ENCODE peak calls at places on chromosomes 6 and 20, in ten cellular contexts. O is fibroblast of mammary gland, N is astrocyte of the spinal cord, S is GM12891, W is foreskin fibroblast, A is aorta, Q is amygdala, Z is epithelial cell of prostate, R is substantia nigra, T is heart left ventricle. E is an unnamed sample.

GRCh38 chr20:14489544-14489943 is 152.1 kb upstream of the FLRT3 start:
- DNase-seq in O (no peak), N (no peak), S (no peak), W (no peak), A (no peak), Q (no peak), Z (no peak), R (no peak), T (no peak), E (no peak)

GRCh38 chr6:47633141-47633540 is 65.2 kb upstream of the ADGRF4 start:
- DNase-seq in O (peak), N (no peak), S (no peak), W (peak), A (no peak), Q (no peak), Z (no peak), R (no peak), T (no peak), E (no peak)

GRCh38 chr6:104973404-104973803 is 16.5 kb downstream of the LIN28B start:
- DNase-seq in O (no peak), N (no peak), S (no peak), W (no peak), A (no peak), Q (no peak), Z (no peak), R (no peak), T (no peak), E (no peak)

GRCh38 chr6:168407842-168408241 is 33.1 kb upstream of the SMOC2 start:
- DNase-seq in O (no peak), N (no peak), S (no peak), W (no peak), A (no peak), Q (no peak), Z (no peak), R (no peak), T (no peak), E (no peak)

GRCh38 chr6:79077680-79078056 is 386 bp downstream of the PHIP start:
- DNase-seq in O (no peak), N (no peak), S (peak), W (no peak), A (no peak), Q (no peak), Z (no peak), R (no peak), T (no peak), E (no peak)

GRCh38 chr20:45181639-45182038 is 6.9 kb downstream of the PI3 start:
- DNase-seq in O (peak), N (peak), S (no peak), W (peak), A (no peak), Q (no peak), Z (no peak), R (no peak), T (no peak), E (no peak)

GRCh38 chr6:167921831-167922230 is 75.6 kb upstream of the KIF25 start:
- DNase-seq in O (no peak), N (no peak), S (no peak), W (no peak), A (no peak), Q (no peak), Z (no peak), R (no peak), T (no peak), E (no peak)

GRCh38 chr6:87705070-87705691 is 3.1 kb upstream of the AKIRIN2 start:
- DNase-seq in O (no peak), N (peak), S (no peak), W (no peak), A (no peak), Q (no peak), Z (no peak), R (no peak), T (no peak), E (no peak)

GRCh38 chr6:16805190-16805860 is 44.1 kb upstream of the ATXN1 start:
- DNase-seq in O (peak), N (no peak), S (no peak), W (no peak), A (no peak), Q (no peak), Z (peak), R (no peak), T (no peak), E (no peak)

GRCh38 chr6:44668976-44669934 is 281.7 kb downstream of the CDC5L start:
- DNase-seq in O (no peak), N (no peak), S (no peak), W (no peak), A (no peak), Q (no peak), Z (no peak), R (no peak), T (no peak), E (no peak)

GRCh38 chr20:41848180-41848579 is 230.0 kb upstream of the CHD6 start:
- DNase-seq in O (no peak), N (no peak), S (no peak), W (no peak), A (no peak), Q (no peak), Z (no peak), R (no peak), T (no peak), E (no peak)

E was measured in GM18507.